ENCODE peak calls at places on chromosomes 13 and 19, in five cellular contexts. Y is GM23338, A is tibial nerve, G is glutamatergic neuron, T is WTC11. N is an unnamed sample.

GRCh38 chr19:24159707-24160106 is 72.7 kb downstream of the ZNF254 start:
- DNase-seq in T (no peak), A (no peak), Y (peak), G (no peak), N (no peak)

GRCh38 chr13:86038490-86038889 is 239.3 kb upstream of the SLITRK6 start:
- DNase-seq in T (no peak), A (no peak), Y (no peak), G (no peak), N (no peak)

GRCh38 chr13:77386880-77387606 is 60.1 kb upstream of the MYCBP2 start:
- DNase-seq in G (no peak), Y (no peak), A (peak), T (no peak), N (no peak)

GRCh38 chr13:76677047-76677446 is 209.2 kb downstream of the KCTD12 start:
- DNase-seq in G (peak), A (peak), T (no peak), Y (no peak), N (no peak)

GRCh38 chr19:2782357-2782935 is 627 bp downstream of the SGTA start:
- DNase-seq in G (no peak), Y (no peak), T (no peak), A (no peak), N (no peak)

GRCh38 chr19:42248270-42249148 is 6.1 kb upstream of the GSK3A start:
- DNase-seq in G (no peak), Y (no peak), A (no peak), T (no peak), N (no peak)

GRCh38 chr19:57786906-57787305 is 17.4 kb downstream of the ZNF586 start:
- DNase-seq in G (no peak), Y (peak), T (no peak), A (no peak), N (no peak)

GRCh38 chr19:42083537-42083936 is 7.6 kb downstream of the ZNF574 start:
- DNase-seq in G (no peak), T (no peak), Y (no peak), A (no peak), N (no peak)

GRCh38 chr13:46339035-46339666 is 47.9 kb downstream of the RUBCNL start:
- DNase-seq in A (no peak), Y (no peak), T (no peak), G (no peak), N (no peak)

GRCh38 chr13:66657165-66657895 is 572.8 kb downstream of the PCDH9 start:
- DNase-seq in Y (peak), G (no peak), T (no peak), A (no peak), N (no peak)

GRCh38 chr13:98959775-98960325 is 18.0 kb downstream of the DOCK9 start:
- DNase-seq in A (no peak), G (no peak), T (no peak), Y (no peak), N (no peak)

GRCh38 chr19:17488593-17489391 is 18.5 kb downstream of the SLC27A1 start:
- DNase-seq in A (no peak), G (peak), Y (peak), T (peak), N (peak)

GRCh38 chr19:46413262-46414031 is at the start of gene CCDC8:
- DNase-seq in G (peak), T (peak), A (peak), Y (peak), N (peak)

GRCh38 chr19:43432866-43433673 is 18.4 kb downstream of the TEX101 start:
- DNase-seq in Y (peak), G (peak), T (peak), A (no peak), N (peak)

GRCh38 chr19:14699641-14700040 is 9.8 kb downstream of the ZNF333 start:
- DNase-seq in T (no peak), Y (no peak), A (no peak), G (no peak), N (no peak)

GRCh38 chr19:54209058-54209747 is 8.5 kb downstream of the RPS9 start:
- DNase-seq in T (peak), Y (peak), G (no peak), A (no peak), N (no peak)

GRCh38 chr19:43425567-43426392 is 11.1 kb downstream of the TEX101 start:
- DNase-seq in T (no peak), A (no peak), G (no peak), Y (peak), N (no peak)

GRCh38 chr13:20882206-20882605 is 20.3 kb downstream of the XPO4 start:
- DNase-seq in Y (peak), G (no peak), T (no peak), A (no peak), N (no peak)

GRCh38 chr13:36859259-36859658 is 40.2 kb downstream of the RFXAP start:
- DNase-seq in T (no peak), A (no peak), Y (no peak), G (no peak), N (no peak)

GRCh38 chr19:45972081-45972943 is 1.4 kb downstream of the NOVA2 start:
- DNase-seq in T (no peak), Y (no peak), G (peak), A (no peak), N (no peak)

GRCh38 chr13:41457589-41458186 is 338 bp downstream of the RGCC start:
- DNase-seq in A (no peak), T (peak), G (no peak), Y (peak), N (no peak)

GRCh38 chr19:296476-297225 is 5.4 kb upstream of the PLPP2 start:
- DNase-seq in G (no peak), Y (no peak), T (no peak), A (no peak), N (no peak)

GRCh38 chr13:39765801-39766463 is 110.5 kb downstream of the COG6 start:
- DNase-seq in Y (peak), A (no peak), G (peak), T (peak), N (peak)

GRCh38 chr19:1251503-1252220 is 3.3 kb downstream of the MIDN start:
- DNase-seq in A (no peak), T (no peak), G (no peak), Y (no peak), N (peak)

GRCh38 chr13:25886438-25887214 is 165.2 kb downstream of the SHISA2 start:
- DNase-seq in T (no peak), G (no peak), A (no peak), Y (no peak), N (no peak)

GRCh38 chr19:44668985-44669764 is 2.1 kb upstream of the CEACAM19 start:
- DNase-seq in A (no peak), G (no peak), Y (no peak), T (no peak), N (no peak)

GRCh38 chr19:13060964-13061927 is 41.4 kb downstream of the LYL1 start:
- DNase-seq in T (peak), A (peak), G (peak), Y (peak), N (peak)

GRCh38 chr19:13060233-13060963 is 42.3 kb downstream of the LYL1 start:
- DNase-seq in T (no peak), G (no peak), A (no peak), Y (no peak), N (no peak)

GRCh38 chr19:13057744-13058143 is 44.9 kb downstream of the LYL1 start:
- DNase-seq in T (no peak), A (no peak), G (no peak), Y (no peak), N (no peak)

GRCh38 chr19:13057147-13057572 is 45.5 kb downstream of the LYL1 start:
- DNase-seq in T (no peak), G (no peak), A (no peak), Y (no peak), N (no peak)

DNA sequence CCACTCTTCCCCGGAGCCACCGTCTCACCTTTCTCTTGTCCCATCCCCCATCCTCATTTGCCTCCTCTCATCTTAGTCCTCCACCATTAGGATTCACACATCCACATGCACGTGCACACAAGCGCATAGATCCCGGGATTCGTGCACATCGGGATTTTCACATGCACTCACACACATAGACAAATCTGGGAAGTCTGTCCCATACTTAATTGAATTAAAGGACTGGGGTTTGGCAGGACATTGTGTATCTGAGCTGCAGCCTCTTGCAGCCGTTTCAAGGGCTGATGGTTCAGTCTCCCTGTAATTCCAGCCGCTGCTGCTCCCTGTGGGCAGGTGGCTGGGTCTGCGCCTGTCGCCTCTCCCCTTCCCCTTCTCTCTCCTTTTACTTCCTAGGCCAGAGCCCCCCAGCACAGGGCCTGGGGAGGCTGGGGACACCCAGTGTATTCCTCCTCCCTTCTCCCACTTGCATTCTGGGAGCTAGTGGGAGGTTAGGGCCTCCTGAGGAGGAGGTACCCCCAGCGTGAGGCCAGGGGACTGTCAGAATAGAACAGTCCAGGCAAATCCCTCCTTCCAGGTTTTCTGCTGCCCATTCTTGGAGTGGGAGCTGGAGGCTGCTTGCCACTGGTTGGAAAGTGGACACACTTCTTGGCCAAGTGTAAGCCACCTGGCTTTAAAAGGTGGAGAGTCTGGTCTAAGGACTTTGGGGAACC is 43.6 kb downstream of the LYL1 start:
- DNase-seq in A (no peak), T (no peak), G (no peak), Y (no peak), N (no peak)
- TF ChIP-seq CTCF in A (peak), T (no peak), G (no peak), Y (peak), N (no peak)

GRCh38 chr13:49240017-49240416 is 7.7 kb upstream of the CDADC1 start:
- DNase-seq in T (peak), Y (peak), A (no peak), G (no peak), N (peak)
- TF ChIP-seq CTCF in T (no peak), Y (peak), A (peak), G (no peak), N (no peak)

GRCh38 chr13:96792188-96792587 is 202.1 kb downstream of the OXGR1 start:
- DNase-seq in Y (peak), G (no peak), A (no peak), T (no peak), N (no peak)

GRCh38 chr13:96792736-96793444 is 201.4 kb downstream of the OXGR1 start:
- DNase-seq in G (no peak), Y (no peak), T (no peak), A (no peak), N (no peak)

DNA sequence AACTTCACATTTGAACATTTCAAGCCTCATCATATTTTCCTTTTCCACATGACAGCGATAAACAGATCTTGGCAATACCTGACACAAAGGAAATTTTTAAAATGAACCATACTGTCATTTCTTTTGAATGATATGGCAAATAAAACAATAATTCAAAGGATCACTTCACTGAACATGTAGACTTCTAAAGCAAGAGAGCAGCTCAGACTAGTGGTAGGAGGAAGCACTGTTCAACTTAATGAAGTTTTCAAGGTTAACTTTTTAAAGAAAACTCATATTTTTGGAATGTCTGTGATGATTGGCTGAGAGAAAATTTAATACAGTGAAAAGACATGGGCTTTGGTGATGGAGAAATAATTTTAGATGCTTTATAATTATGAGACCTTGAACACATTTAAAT is 198.0 kb downstream of the OXGR1 start:
- DNase-seq in Y (no peak), T (no peak), G (no peak), A (no peak), N (no peak)
- TF ChIP-seq CTCF in Y (peak), T (no peak), G (peak), A (no peak), N (no peak)

GRCh38 chr19:47813995-47814328 is 7.8 kb upstream of the CRX start:
- DNase-seq in T (no peak), G (no peak), Y (no peak), A (no peak), N (no peak)
- TF ChIP-seq CTCF in T (no peak), G (peak), Y (no peak), A (no peak), N (peak)

GRCh38 chr19:9431475-9431874 is 3.9 kb downstream of the ZNF266 start:
- DNase-seq in T (peak), Y (peak), G (peak), A (no peak), N (peak)
- TF ChIP-seq CTCF in T (peak), Y (peak), G (peak), A (no peak), N (peak)

GRCh38 chr19:8641908-8642547 is 11.6 kb downstream of the NFILZ start:
- DNase-seq in Y (peak), A (no peak), G (no peak), T (no peak), N (peak)
- TF ChIP-seq CTCF in Y (peak), A (peak), G (peak), T (peak), N (peak)

GRCh38 chr19:7869453-7869909 is 4.7 kb downstream of the PRR36 start:
- DNase-seq in A (no peak), T (peak), Y (peak), G (peak), N (peak)
- TF ChIP-seq CTCF in A (peak), T (no peak), Y (no peak), G (peak), N (peak)

GRCh38 chr13:109494955-109495354 is 291.4 kb downstream of the IRS2 start:
- DNase-seq in G (no peak), A (no peak), T (no peak), Y (no peak), N (no peak)

GRCh38 chr13:109496216-109496615 is 290.2 kb downstream of the IRS2 start:
- DNase-seq in G (no peak), T (no peak), A (no peak), Y (no peak), N (no peak)

GRCh38 chr13:109497917-109498316 is 288.5 kb downstream of the IRS2 start:
- DNase-seq in Y (no peak), G (no peak), T (no peak), A (no peak), N (no peak)

DNA sequence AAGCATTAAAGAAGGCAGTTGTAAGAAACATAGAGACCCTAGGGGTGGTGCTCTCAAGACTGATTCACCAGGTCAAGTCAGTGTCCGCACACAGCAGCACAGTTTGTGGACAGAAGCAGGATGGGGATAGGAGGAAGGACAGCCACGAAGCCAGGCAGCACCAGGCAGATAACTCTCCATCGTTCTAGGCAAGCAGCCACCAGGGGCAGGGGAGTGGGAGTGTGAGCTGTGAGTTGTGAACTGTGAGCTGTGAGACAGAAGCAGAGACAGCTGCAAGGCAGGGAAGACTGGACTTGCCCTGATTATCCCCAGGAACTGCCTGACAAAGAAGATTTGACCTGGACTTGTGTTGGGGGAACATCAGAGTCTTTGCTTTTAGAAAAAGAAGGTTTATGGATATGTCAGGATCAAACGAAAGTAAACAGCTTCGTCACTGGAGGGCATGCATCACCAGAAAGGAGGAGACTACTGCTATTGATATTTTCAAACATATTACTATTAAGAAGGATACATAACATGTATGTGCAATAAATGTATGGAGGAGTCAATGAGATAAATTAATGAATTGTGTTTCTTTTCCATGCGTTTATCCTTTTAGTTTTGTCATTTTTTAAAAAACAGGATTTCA is 286.1 kb downstream of the IRS2 start:
- DNase-seq in A (no peak), T (peak), Y (peak), G (peak), N (peak)
- TF ChIP-seq CTCF in A (no peak), T (no peak), Y (peak), G (no peak), N (no peak)

DNA sequence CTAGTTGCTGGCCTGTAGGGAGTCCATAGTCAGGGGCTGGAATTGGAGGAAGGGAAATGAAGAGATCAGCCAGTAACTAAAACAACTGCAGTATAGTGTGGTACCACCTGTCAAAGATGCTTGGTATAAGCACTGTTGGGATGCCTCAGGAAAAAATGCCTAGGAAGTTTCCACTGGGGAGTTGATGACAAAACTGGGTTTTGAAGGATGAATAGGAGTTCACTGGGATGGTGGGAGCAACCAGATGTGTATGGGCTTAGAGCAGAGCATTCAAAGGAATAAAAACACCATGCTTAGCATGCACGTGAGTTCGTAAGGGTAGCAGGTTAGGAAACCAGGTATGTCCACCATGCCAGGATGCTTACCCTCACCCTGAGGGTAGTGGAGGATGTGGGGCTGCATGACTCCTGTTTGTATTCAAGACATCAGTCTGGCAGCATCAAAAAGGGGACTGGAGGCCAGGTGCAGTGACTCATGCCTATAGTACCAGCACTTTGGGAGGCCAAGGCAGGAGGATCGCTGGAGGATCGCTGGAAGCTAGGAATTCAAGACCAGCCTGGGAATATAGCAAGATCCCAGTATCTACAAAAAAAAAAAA is 7.1 kb downstream of the CATSPERD start:
- DNase-seq in Y (no peak), G (no peak), T (no peak), A (no peak), N (no peak)
- TF ChIP-seq CTCF in Y (no peak), G (no peak), T (no peak), A (no peak), N (no peak)